ENCODE peak calls at places on chromosome 19, in ten cellular contexts. L, Q, P, C, G, Z, B, H, W and S are unnamed samples.

GRCh38 chr19:33510728-33511255 is 10.8 kb downstream of the PEPD start:
- DNase-seq in Q (no peak), P (no peak), Z (no peak), C (no peak), B (no peak), H (no peak), G (no peak), W (no peak), L (no peak), S (no peak)

GRCh38 chr19:35513975-35514809 is 743 bp upstream of the DMKN start:
- DNase-seq in Q (peak), P (no peak), Z (no peak), B (peak), C (no peak), W (peak), L (peak), G (no peak), H (no peak), S (no peak)

GRCh38 chr19:15461694-15462093 is 2.6 kb downstream of the RASAL3 start:
- DNase-seq in C (no peak), W (no peak), Z (no peak), G (no peak), B (no peak), L (no peak), H (no peak), P (no peak), Q (no peak), S (no peak)

GRCh38 chr19:13396256-13397080 is 109.8 kb downstream of the CACNA1A start:
- DNase-seq in H (peak), C (no peak), Q (peak), P (peak), Z (peak), B (peak), G (peak), W (peak), L (peak), S (no peak)

GRCh38 chr19:38210458-38210987 is 13.5 kb downstream of the DPF1 start:
- DNase-seq in Q (peak), H (no peak), G (peak), L (peak), W (no peak), C (no peak), B (peak), P (no peak), Z (peak), S (no peak)

GRCh38 chr19:18589380-18590272 is 1.0 kb downstream of the REX1BD start:
- DNase-seq in L (peak), B (peak), Q (peak), W (peak), C (peak), G (peak), H (peak), Z (peak), P (peak), S (peak)

GRCh38 chr19:30799854-30800755 is 427.9 kb downstream of the ZNF536 start:
- DNase-seq in P (no peak), H (no peak), W (peak), L (peak), Q (peak), Z (no peak), B (peak), C (no peak), G (no peak), S (no peak)

GRCh38 chr19:17889609-17890214 is 18.0 kb downstream of the SLC5A5 start:
- DNase-seq in B (peak), H (no peak), G (peak), C (no peak), W (peak), Q (no peak), P (no peak), L (peak), Z (peak), S (no peak)

GRCh38 chr19:5814847-5815246 is 10.0 kb downstream of the NRTN start:
- DNase-seq in W (no peak), L (no peak), C (no peak), P (no peak), B (no peak), Z (no peak), Q (no peak), G (no peak), H (no peak), S (no peak)

GRCh38 chr19:8333771-8334457 is 9.1 kb downstream of the KANK3 start:
- DNase-seq in Q (no peak), Z (no peak), G (no peak), W (no peak), C (no peak), L (no peak), B (peak), P (no peak), H (no peak), S (no peak)

GRCh38 chr19:51064534-51065220 is at the start of gene KLK13:
- DNase-seq in Z (no peak), P (no peak), C (no peak), W (no peak), B (peak), G (no peak), Q (no peak), L (no peak), H (no peak), S (peak)

GRCh38 chr19:12789904-12790619 is 1.2 kb upstream of the JUNB start:
- DNase-seq in G (peak), P (peak), B (peak), H (peak), C (peak), Q (peak), Z (peak), W (peak), L (peak), S (peak)

GRCh38 chr19:6593651-6594416 is 2.9 kb upstream of the CD70 start:
- DNase-seq in G (no peak), Z (no peak), L (no peak), W (no peak), B (no peak), P (no peak), Q (no peak), C (no peak), H (peak), S (no peak)

GRCh38 chr19:376111-376470 is 31.5 kb upstream of the MIER2 start:
- DNase-seq in W (no peak), G (no peak), Z (no peak), Q (no peak), C (peak), B (no peak), H (no peak), L (no peak), P (peak), S (no peak)

DNA sequence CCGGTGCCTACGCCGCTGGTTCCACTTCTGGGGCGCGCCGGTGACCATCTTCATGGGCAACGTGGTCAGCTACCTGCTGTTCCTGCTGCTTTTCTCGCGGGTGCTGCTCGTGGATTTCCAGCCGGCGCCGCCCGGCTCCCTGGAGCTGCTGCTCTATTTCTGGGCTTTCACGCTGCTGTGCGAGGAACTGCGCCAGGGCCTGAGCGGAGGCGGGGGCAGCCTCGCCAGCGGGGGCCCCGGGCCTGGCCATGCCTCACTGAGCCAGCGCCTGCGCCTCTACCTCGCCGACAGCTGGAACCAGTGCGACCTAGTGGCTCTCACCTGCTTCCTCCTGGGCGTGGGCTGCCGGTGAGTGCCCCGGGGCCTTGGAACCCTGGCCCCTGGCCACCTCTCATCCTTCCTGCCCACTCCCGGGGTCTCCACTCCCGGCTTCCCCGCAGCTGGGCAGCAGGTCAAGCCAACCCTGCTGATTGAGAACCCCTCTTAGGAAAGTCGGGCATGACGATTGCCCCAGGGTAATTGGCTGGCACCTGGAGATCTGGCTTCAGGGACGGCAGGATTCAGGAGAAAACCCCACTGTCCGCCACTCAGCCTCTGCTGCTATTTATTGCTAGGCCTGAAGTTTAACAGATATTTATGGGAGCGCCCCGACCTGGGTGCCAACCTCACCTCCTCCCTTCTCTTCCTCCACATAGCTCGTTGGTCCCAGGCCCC is 39.1 kb downstream of the TRPM4 start:
- DNase-seq in Z (peak), W (no peak), G (no peak), C (no peak), B (no peak), P (no peak), H (no peak), Q (peak), L (no peak), S (no peak)
- H3K4me3 ChIP-seq in Z (no peak), W (no peak), G (no peak), C (no peak), B (no peak), P (no peak), H (no peak), Q (peak), L (no peak), S (peak)

DNA sequence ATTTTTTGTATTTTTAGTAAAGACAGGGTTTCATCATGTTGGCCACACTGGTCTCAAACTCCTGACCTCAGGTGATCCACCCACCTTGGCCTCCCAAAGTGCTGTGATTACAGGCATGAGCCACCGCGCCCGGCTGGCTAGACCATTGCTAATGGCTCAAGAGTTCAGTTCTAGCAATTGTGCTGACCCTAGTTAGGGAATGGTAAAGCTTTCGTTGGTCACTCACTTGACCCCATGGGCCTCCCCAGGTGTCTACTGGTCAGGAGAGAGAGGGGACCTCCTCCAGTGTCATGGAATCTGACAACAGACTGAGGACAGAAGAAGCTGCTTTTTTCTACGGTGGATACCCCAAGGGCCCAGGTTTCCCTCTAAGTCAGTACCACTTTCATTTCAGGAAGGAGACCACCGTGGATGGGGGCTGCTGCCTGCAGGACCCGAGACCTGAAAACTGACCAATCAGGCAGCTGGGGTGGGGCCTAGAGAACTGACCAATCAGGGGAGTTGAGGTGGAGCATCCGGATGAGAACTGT is 575 bp upstream of the ZNF556 start:
- DNase-seq in C (no peak), G (no peak), W (no peak), H (no peak), P (no peak), L (no peak), Z (no peak), B (no peak), Q (no peak), S (no peak)
- H3K4me3 ChIP-seq in C (no peak), G (no peak), W (no peak), H (no peak), P (no peak), L (no peak), Z (no peak), B (no peak), Q (peak), S (no peak)

GRCh38 chr19:41193420-41194156 is 569 bp downstream of the CYP2S1 start:
- DNase-seq in Z (no peak), C (no peak), W (no peak), Q (no peak), B (no peak), H (no peak), G (no peak), L (no peak), P (no peak), S (no peak)
- H3K4me3 ChIP-seq in Z (peak), C (peak), W (no peak), Q (no peak), B (peak), H (peak), G (peak), L (peak), P (no peak), S (peak)

GRCh38 chr19:3404324-3405260 is 38.2 kb downstream of the NFIC start:
- DNase-seq in C (peak), G (peak), Q (no peak), B (no peak), P (peak), L (peak), W (peak), H (no peak), Z (peak), S (peak)
- H3K4me3 ChIP-seq in C (peak), G (peak), Q (no peak), B (no peak), P (peak), L (peak), W (peak), H (no peak), Z (no peak), S (peak)

DNA sequence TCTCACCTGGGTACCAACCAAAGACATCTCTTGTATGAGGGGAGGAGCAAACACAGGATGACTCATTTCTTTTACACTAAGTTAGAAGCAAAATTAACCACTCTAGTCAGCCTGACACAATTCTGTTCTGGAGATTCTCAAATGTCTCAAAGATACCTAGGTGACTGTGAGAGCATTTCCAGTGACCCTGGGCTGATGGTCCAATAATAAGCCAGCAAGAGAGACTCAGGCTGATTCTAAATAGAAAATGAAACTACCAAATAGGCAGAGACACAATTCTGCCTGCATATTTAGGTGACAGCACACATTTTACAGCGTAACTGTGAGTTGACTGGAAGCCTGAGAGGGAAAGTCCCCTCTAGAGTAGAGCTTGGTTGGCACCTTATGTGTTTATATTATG is 16.3 kb downstream of the ZNF91 start:
- DNase-seq in B (peak), Q (no peak), W (no peak), Z (peak), L (no peak), P (no peak), C (no peak), H (no peak), G (no peak), S (no peak)
- H3K4me3 ChIP-seq in B (no peak), Q (no peak), W (peak), Z (no peak), L (no peak), P (no peak), C (no peak), H (no peak), G (no peak), S (no peak)